ENCODE peak calls at places on chromosomes 11 and 22, in four cellular contexts. Z, I, C and L are unnamed samples.

GRCh38 chr11:133545199-133545709 is 13.0 kb upstream of the OPCML start:
- DNase-seq in I (no peak), C (peak), Z (no peak), L (no peak)

GRCh38 chr11:83436855-83437254 is 150.7 kb upstream of the CCDC90B start:
- DNase-seq in Z (no peak), C (no peak), I (peak), L (no peak)

GRCh38 chr11:134584001-134584561 is 172.0 kb upstream of the B3GAT1 start:
- DNase-seq in I (peak), Z (no peak), C (no peak), L (no peak)

GRCh38 chr22:46649176-46650077 is 29.2 kb downstream of the GRAMD4 start:
- DNase-seq in Z (no peak), I (no peak), C (no peak), L (no peak)

GRCh38 chr22:22210375-22210774 is 34.2 kb upstream of the VPREB1 start:
- DNase-seq in C (no peak), Z (no peak), I (no peak), L (no peak)

GRCh38 chr11:76161261-76161961 is 44.9 kb downstream of the WNT11 start:
- DNase-seq in Z (no peak), C (no peak), I (no peak), L (no peak)

GRCh38 chr11:119793335-119793984 is 64.5 kb upstream of the NECTIN1 start:
- DNase-seq in Z (no peak), C (no peak), I (no peak), L (no peak)

GRCh38 chr22:45631839-45632238 is 39.8 kb upstream of the ATXN10 start:
- DNase-seq in Z (no peak), I (no peak), C (no peak), L (no peak)

GRCh38 chr11:86091566-86091965 is 22.7 kb upstream of the PICALM start:
- DNase-seq in C (no peak), I (no peak), Z (no peak), L (no peak)

GRCh38 chr22:37499789-37500188 is 13.6 kb upstream of the MFNG start:
- DNase-seq in I (no peak), C (no peak), Z (no peak), L (no peak)

GRCh38 chr22:37500745-37501144 is 14.6 kb upstream of the MFNG start:
- DNase-seq in C (no peak), Z (no peak), I (no peak), L (no peak)

GRCh38 chr22:37496651-37497599 is 10.7 kb upstream of the MFNG start:
- DNase-seq in I (no peak), C (no peak), Z (no peak), L (no peak)

GRCh38 chr22:37499006-37499707 is 13.0 kb upstream of the MFNG start:
- DNase-seq in Z (no peak), C (no peak), I (no peak), L (no peak)

DNA sequence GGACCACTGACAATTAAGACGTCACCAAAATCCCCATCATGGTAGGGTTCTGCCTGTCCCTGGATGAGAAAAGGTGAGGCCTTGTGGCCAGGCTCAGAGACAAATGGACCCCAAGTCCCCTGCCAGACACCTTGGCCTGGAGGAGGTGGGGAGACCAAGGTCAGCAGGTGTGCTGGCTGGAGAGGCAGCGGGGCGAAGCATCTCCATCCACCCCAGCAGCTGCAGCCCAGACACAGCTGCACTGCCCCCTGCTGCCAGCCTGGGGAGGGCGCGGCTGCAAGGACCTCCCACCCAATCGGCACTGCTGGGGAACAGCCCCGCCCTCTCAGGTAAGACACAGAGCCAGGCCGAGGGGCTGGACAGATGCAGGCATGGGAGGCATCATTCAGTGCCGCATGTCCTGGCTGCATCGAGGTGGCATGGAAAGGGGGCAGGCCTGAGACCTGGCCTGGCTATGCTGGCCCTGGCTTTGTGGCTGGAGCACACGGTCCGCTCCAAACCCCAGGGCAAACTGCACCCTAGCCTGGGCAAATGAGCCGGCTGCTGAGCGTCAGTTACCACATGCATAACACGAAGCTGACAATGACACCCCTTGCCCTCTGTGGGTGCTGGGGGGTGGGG is 12.2 kb upstream of the MFNG start:
- DNase-seq in I (peak), C (peak), Z (peak), L (peak)
- TF ChIP-seq SP1 in I (no peak), C (no peak), Z (peak), L (no peak)

GRCh38 chr11:61784506-61784805 is 7.9 kb downstream of the TMEM258 start:
- DNase-seq in I (no peak), C (no peak), Z (no peak), L (no peak)

GRCh38 chr11:61782841-61783240 is 9.6 kb downstream of the TMEM258 start:
- DNase-seq in Z (no peak), I (no peak), C (no peak), L (no peak)

GRCh38 chr11:61785837-61786402 is 6.5 kb downstream of the TMEM258 start:
- DNase-seq in I (no peak), Z (no peak), C (no peak), L (no peak)

GRCh38 chr11:61781585-61781984 is 10.8 kb downstream of the TMEM258 start:
- DNase-seq in C (no peak), I (no peak), Z (no peak), L (no peak)

DNA sequence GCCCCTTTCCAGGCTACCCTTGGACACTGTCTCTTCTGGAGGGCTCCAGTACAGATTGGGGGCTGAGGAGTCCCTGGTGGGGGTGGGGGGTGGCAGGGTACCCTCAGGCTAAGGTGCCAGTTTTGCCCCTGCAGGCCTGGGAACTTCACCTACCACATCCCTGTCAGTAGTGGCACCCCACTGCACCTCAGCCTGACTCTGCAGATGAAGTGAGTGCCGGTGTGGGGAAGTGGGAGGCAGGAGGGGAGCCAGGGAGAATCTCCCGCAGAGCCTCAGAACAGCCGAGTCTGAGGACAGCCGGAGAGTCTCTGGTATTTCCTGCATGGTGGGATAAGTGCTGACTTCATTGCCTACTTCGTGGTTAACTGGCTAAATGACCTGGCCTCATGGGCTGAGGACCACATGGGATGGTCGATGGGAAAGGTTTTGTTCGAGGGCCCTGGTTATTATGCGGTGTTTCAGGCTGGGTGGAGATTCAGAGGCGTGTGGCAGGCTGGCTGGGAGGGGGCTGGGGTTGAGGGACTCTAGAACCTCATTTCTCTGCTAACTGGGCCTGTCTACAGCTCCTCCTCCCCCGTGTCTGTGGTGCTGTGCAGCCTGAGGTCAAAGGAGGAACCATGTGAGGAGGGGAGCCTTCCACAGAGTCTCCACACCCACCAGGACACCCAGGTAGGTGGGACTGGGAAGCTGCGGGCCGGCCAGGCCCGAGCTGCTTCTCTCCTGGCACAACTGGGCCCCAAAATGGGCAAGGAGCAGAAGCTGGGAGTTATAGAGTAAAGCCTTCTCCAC is 8.5 kb downstream of the TMEM258 start:
- DNase-seq in I (no peak), Z (no peak), C (no peak), L (no peak)
- TF ChIP-seq SUZ12 in I (no peak), Z (no peak), C (no peak), L (no peak)

GRCh38 chr11:17974246-17974645 is 38.6 kb downstream of the SERGEF start:
- DNase-seq in Z (no peak), C (no peak), I (no peak), L (no peak)

GRCh38 chr11:17968206-17968605 is 44.6 kb downstream of the SERGEF start:
- DNase-seq in C (no peak), Z (no peak), I (no peak), L (no peak)

GRCh38 chr11:17976651-17977050 is 36.2 kb downstream of the SERGEF start:
- DNase-seq in I (no peak), C (no peak), Z (no peak), L (no peak)

GRCh38 chr11:17967661-17968060 is 45.2 kb downstream of the SERGEF start:
- DNase-seq in I (no peak), C (no peak), Z (no peak), L (no peak)

DNA sequence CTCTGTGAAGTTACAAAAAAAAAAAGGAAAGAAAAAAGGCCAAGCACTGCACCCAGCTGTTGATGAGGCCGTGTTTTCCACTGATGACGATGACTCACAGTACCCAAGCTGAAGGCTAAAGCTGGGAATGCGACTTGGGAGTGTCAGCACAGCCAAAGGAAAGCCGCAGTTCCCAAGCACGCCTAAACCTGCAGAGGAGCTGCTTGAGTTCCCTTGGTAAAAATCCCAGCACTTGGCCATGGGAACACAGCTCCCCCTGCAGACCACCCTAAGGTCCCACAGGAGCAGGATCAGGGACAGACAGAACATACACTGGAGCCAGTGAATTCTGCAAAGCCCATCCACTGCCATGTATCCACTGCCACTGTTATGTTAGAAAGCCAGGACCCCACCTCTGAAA is 39.9 kb downstream of the SERGEF start:
- DNase-seq in C (no peak), I (peak), Z (peak), L (peak)
- TF ChIP-seq SP1 in C (no peak), I (no peak), Z (no peak), L (no peak)

GRCh38 chr11:60945295-60945667 is 6.7 kb downstream of the SLC15A3 start:
- DNase-seq in C (no peak), I (no peak), Z (no peak), L (no peak)

GRCh38 chr11:60944504-60945294 is 7.3 kb downstream of the SLC15A3 start:
- DNase-seq in I (no peak), Z (no peak), C (no peak), L (peak)

GRCh38 chr11:60947666-60948065 is 4.3 kb downstream of the SLC15A3 start:
- DNase-seq in I (no peak), Z (no peak), C (no peak), L (no peak)

GRCh38 chr11:60948251-60948650 is 3.7 kb downstream of the SLC15A3 start:
- DNase-seq in Z (no peak), I (no peak), C (no peak), L (no peak)

DNA sequence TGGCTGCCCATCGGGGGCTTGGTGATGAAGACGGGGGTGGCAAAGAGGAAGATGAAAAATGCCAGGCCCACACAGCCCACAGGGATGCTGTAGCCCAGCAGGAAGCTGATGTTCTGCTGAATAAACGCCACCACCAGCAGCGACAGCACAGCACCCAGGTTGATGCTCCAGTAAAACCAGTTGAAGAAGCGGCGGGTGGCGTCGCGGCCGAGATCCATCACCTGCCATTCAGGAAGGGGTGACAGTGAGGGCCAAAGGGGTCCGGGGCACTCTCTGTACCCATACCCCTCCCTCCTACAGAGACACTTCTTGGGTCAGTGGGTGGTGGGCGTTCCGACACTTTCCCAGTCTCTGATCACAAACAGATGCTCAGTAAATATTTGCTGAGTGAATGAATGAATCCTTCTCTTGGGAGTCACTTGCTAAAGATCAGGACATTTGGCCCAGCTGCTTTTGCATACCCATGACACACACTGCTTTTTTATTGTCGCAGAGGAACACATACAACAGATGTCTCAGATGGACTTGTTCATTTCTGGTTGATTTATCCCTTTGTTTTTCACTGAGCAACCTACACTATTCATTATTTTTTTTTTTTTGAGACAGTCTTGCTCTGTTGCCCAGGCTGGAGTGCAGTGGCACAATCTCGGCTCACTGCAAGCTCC is 5.2 kb downstream of the SLC15A3 start:
- DNase-seq in C (no peak), I (no peak), Z (no peak), L (no peak)
- TF ChIP-seq SUZ12 in C (no peak), I (no peak), Z (no peak), L (no peak)

DNA sequence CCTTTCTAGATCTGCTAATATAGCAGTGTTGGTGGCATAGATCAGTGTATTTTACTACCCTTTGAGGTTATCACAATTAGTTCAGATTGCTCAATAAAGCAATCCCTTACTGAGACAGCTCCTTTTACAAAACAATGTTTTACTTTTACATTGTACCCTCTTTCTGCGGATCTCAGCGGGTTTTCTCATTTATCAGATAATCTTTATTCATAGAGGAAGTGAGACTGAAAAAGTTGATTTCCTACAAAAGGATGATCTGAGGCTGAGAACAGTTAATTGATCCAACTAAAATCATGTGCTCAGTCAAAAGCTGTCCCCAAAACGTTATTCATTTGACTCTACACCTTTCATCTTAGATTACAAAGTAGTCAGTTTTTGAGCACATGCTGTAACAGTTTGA is 2319.9 kb downstream of the LRRC4C start:
- DNase-seq in C (no peak), I (no peak), Z (no peak), L (no peak)
- TF ChIP-seq SP1 in C (no peak), I (no peak), Z (no peak), L (no peak)

DNA sequence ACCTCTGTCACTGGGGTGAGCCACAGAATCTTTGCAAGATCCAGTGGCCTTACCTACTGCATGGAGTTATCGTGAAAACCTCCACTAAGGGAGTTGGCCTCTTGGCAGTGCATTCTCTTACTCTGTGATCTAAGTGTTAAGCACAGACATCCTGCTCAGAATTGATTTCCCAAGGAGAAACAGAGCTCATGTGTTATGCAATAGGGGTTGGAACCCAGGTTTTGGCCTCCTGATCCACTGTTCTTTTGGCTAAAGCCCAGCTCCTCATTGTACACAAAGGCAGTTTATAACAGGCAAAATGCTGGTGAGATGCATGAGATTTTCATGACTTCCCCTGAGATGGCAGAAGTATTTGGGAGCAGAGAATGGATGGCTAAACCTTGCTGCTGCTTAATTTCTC is 11.8 kb downstream of the DTX4 start:
- DNase-seq in I (no peak), Z (no peak), C (no peak), L (no peak)
- TF ChIP-seq SUZ12 in I (no peak), Z (no peak), C (no peak), L (no peak)

DNA sequence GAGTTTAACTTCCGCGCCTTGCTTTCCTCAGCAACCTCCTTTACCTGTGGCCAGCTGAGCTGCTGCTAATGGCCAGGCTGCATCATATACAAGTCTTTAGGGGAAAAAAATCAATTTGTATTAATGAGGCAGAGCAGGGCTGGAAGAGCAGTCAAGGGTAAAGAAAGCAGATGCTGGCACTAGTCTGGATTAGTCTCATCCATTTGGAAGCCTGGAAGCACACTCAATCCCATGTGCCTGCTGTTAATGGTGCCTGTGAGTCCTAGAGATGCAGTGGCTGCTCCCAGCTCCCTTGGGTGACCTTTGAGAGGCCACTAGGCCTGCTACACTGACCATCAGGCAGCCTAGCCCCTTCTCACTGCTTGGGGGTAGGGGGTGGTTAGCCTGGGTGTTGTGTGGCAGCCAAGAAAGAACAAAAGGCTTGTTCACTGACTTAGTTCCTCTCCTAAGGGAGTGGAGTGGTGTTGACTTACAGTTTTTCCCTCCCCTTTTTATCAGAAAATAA is 8.0 kb downstream of the PIK3IP1 start:
- DNase-seq in C (no peak), I (no peak), Z (peak), L (no peak)
- TF ChIP-seq SP1 in C (no peak), I (no peak), Z (no peak), L (no peak)

DNA sequence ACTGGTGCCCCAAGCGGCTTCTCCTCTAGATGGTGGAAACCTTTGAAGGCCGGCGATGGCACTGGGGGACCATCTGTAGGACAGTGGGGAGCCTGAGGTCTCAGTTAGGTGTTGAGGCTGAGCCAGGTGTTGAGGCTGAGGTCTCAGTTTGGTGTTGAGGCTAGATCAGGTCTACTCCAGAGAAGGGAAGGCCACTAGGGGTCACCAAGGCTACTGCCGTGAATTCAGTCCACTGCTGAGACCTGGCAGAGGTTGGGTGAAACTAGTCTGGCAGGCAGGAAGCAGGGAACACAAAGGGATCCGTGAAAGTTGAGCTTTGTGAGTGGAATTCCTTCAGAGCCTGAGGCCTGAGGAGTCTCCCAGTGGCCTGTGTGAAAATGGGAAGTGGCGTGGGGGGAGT is 123.8 kb upstream of the FGF3 start:
- DNase-seq in I (no peak), Z (peak), C (no peak), L (no peak)
- TF ChIP-seq SUZ12 in I (no peak), Z (no peak), C (no peak), L (no peak)

GRCh38 chr11:472816-473215 is 22.7 kb downstream of the PTDSS2 start:
- DNase-seq in I (peak), Z (no peak), C (no peak), L (no peak)

GRCh38 chr11:473975-474785 is 24.1 kb downstream of the PTDSS2 start:
- DNase-seq in Z (no peak), C (no peak), I (no peak), L (no peak)

GRCh38 chr11:474914-475506 is 24.9 kb downstream of the PTDSS2 start:
- DNase-seq in I (no peak), C (no peak), Z (no peak), L (no peak)

GRCh38 chr11:472272-472671 is 22.2 kb downstream of the PTDSS2 start:
- DNase-seq in I (peak), Z (no peak), C (no peak), L (no peak)

GRCh38 chr11:473415-473814 is 23.3 kb downstream of the PTDSS2 start:
- DNase-seq in C (no peak), Z (no peak), I (no peak), L (no peak)
- TF ChIP-seq SP1 in C (no peak), Z (no peak), I (no peak), L (no peak)

DNA sequence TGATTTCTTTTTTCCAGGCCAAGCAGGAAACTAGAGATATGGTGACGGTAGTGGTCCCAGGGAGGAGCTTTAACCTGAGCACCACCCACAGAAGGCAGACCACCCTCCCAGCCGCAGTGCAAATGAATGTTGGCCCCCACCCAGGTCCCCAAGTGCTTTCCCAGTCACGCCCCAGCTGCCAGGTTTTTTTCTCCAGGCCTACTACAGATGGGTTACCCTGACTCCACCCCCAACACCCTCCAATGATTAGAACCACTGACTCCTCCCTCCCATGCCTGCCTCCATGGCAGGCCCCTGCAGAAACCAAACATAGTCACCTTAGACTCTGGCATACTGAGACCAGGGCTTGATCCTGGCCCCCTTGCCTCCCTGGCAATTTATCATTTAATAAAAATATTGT is 58.7 kb upstream of the CHST1 start:
- DNase-seq in I (no peak), C (no peak), Z (no peak), L (no peak)
- TF ChIP-seq SUZ12 in I (no peak), C (no peak), Z (no peak), L (no peak)